ENCODE peak calls at places on chromosomes 16 and 17, in five cellular contexts. M is NCI-H774, B is type B pancreatic cell, O is dermis microvascular lymphatic vessel endothelial cell, F is GM10248. L is an unnamed sample.

GRCh38 chr17:55660171-55660886 is 62.3 kb downstream of the TMEM100 start:
- DNase-seq in B (no peak), O (no peak), F (no peak), M (no peak), L (no peak)

GRCh38 chr16:69311533-69312388 is 611 bp downstream of the VPS4A start:
- DNase-seq in F (peak), O (no peak), B (no peak), M (no peak), L (peak)

GRCh38 chr17:13520899-13521572 is 80.7 kb downstream of the HS3ST3A1 start:
- DNase-seq in O (no peak), B (no peak), M (no peak), F (no peak), L (no peak)

GRCh38 chr17:68697850-68698313 is 96.7 kb upstream of the FAM20A start:
- DNase-seq in O (no peak), M (no peak), B (no peak), F (no peak), L (no peak)

GRCh38 chr16:4293822-4294457 is 21.1 kb upstream of the TFAP4 start:
- DNase-seq in M (peak), B (peak), O (no peak), F (peak), L (no peak)

GRCh38 chr17:66932295-66932694 is 32.2 kb upstream of the CACNG4 start:
- DNase-seq in O (no peak), B (no peak), M (no peak), F (no peak), L (no peak)

GRCh38 chr17:42673885-42674754 is 2.7 kb downstream of the PLEKHH3 start:
- DNase-seq in B (no peak), O (no peak), F (peak), M (no peak), L (peak)

GRCh38 chr17:36880506-36880905 is 56.8 kb upstream of the LHX1 start:
- DNase-seq in O (no peak), M (no peak), F (no peak), B (no peak), L (no peak)

GRCh38 chr17:28572294-28573099 is 1.2 kb upstream of the PIGS start:
- DNase-seq in F (no peak), O (no peak), B (no peak), M (no peak), L (no peak)

GRCh38 chr17:32854177-32854576 is 22.7 kb downstream of the MYO1D start:
- DNase-seq in O (no peak), F (no peak), M (no peak), B (no peak), L (no peak)

GRCh38 chr17:37360632-37361031 is 15.2 kb upstream of the C17orf78 start:
- DNase-seq in O (no peak), B (no peak), M (no peak), F (no peak), L (no peak)

GRCh38 chr17:64063766-64064224 is 43.4 kb upstream of the ICAM2 start:
- DNase-seq in O (peak), M (no peak), F (no peak), B (no peak), L (peak)

GRCh38 chr17:269616-270514 is 82.7 kb downstream of the RPH3AL start:
- DNase-seq in O (no peak), M (no peak), B (peak), F (no peak), L (no peak)

GRCh38 chr17:83077411-83077810 is 2.0 kb upstream of the METRNL start:
- DNase-seq in M (no peak), O (no peak), F (no peak), B (no peak), L (no peak)

GRCh38 chr17:29241015-29241963 is 5.4 kb upstream of the CRYBA1 start:
- DNase-seq in B (no peak), O (peak), F (no peak), M (no peak), L (no peak)

GRCh38 chr17:65055280-65055707 is 1.2 kb downstream of the GNA13 start:
- DNase-seq in F (no peak), M (no peak), B (no peak), O (no peak), L (no peak)